ENCODE peak calls at places on chromosomes 4 and X, in seven cellular contexts. K is H9, B is right atrium auricular region, I is mesothelial cell of epicardium, E is ovary, N is transverse colon, D is neural crest cell. V is an unnamed sample.

GRCh38 chr4:185993328-185993973 is 75.5 kb upstream of the TLR3 start:
- DNase-seq in K (no peak), B (no peak), I (no peak), E (no peak), N (no peak), D (no peak), V (no peak)

GRCh38 chr4:59044316-59044715 is 1934.1 kb upstream of the IGFBP7 start:
- DNase-seq in K (no peak), B (no peak), I (no peak), E (no peak), N (no peak), D (no peak), V (no peak)

GRCh38 chr4:186190456-186191265 is 706 bp upstream of the CYP4V2 start:
- DNase-seq in K (peak), B (peak), I (peak), E (no peak), N (peak), D (no peak), V (peak)

GRCh38 chr4:8308856-8309771 is 39.6 kb downstream of the HTRA3 start:
- DNase-seq in K (no peak), B (peak), I (no peak), E (peak), N (no peak), D (no peak), V (peak)

GRCh38 chr4:37241646-37242045 is 2.9 kb upstream of the NWD2 start:
- DNase-seq in K (no peak), B (no peak), I (no peak), E (no peak), N (no peak), D (no peak), V (no peak)

GRCh38 chr4:150664935-150665334 is 83.0 kb downstream of the MAB21L2 start:
- DNase-seq in K (no peak), B (no peak), I (no peak), E (no peak), N (no peak), D (no peak), V (peak)

GRCh38 chr4:156939801-156940200 is 31.8 kb downstream of the PDGFC start:
- DNase-seq in K (no peak), B (no peak), I (no peak), E (no peak), N (no peak), D (no peak), V (peak)

GRCh38 chr4:47551682-47552081 is 66.6 kb downstream of the ATP10D start:
- DNase-seq in K (no peak), B (no peak), I (no peak), E (no peak), N (no peak), D (no peak), V (peak)

GRCh38 chr4:102519925-102520324 is 18.8 kb downstream of the NFKB1 start:
- DNase-seq in K (no peak), B (no peak), I (no peak), E (no peak), N (no peak), D (no peak), V (no peak)

GRCh38 chr4:87853108-87853507 is 20.3 kb downstream of the MEPE start:
- DNase-seq in K (no peak), B (no peak), I (no peak), E (no peak), N (no peak), D (no peak), V (peak)

GRCh38 chr4:72858328-72858727 is 211.2 kb downstream of the COX18 start:
- DNase-seq in K (no peak), B (no peak), I (no peak), E (no peak), N (no peak), D (no peak), V (peak)

GRCh38 chrX:19883878-19884277 is 3.5 kb downstream of the SH3KBP1 start:
- DNase-seq in K (no peak), B (no peak), I (no peak), E (no peak), N (peak), D (no peak), V (no peak)

GRCh38 chr4:52931238-52931637 is 69.1 kb downstream of the RASL11B start:
- DNase-seq in K (no peak), B (no peak), I (no peak), E (no peak), N (no peak), D (no peak), V (no peak)

GRCh38 chr4:21641696-21642095 is 306.9 kb downstream of the KCNIP4 start:
- DNase-seq in K (no peak), B (no peak), I (no peak), E (no peak), N (no peak), D (no peak), V (no peak)

GRCh38 chr4:2251795-2252529 is 9.9 kb downstream of the MXD4 start:
- DNase-seq in K (no peak), B (peak), I (no peak), E (peak), N (peak), D (no peak), V (no peak)

GRCh38 chr4:26821677-26822503 is 38.8 kb upstream of the STIM2 start:
- DNase-seq in K (no peak), B (no peak), I (no peak), E (no peak), N (no peak), D (no peak), V (peak)

GRCh38 chr4:108118505-108118904 is 50.2 kb downstream of the LEF1 start:
- DNase-seq in K (no peak), B (no peak), I (no peak), E (no peak), N (no peak), D (no peak), V (no peak)

GRCh38 chrX:115089419-115089818 is 72.0 kb upstream of the IL13RA2 start:
- DNase-seq in K (no peak), B (no peak), I (no peak), E (no peak), N (no peak), D (no peak), V (no peak)

GRCh38 chr4:71595576-71596108 is 188.2 kb downstream of the GC start:
- DNase-seq in K (no peak), B (no peak), I (no peak), E (no peak), N (no peak), D (no peak), V (peak)

GRCh38 chr4:71602271-71602890 is 181.5 kb downstream of the GC start:
- DNase-seq in K (no peak), B (no peak), I (no peak), E (no peak), N (no peak), D (no peak), V (peak)

GRCh38 chr4:71604785-71605184 is 179.1 kb downstream of the GC start:
- DNase-seq in K (no peak), B (no peak), I (no peak), E (no peak), N (no peak), D (no peak), V (no peak)

GRCh38 chr4:71599588-71599987 is 184.3 kb downstream of the GC start:
- DNase-seq in K (no peak), B (no peak), I (no peak), E (no peak), N (no peak), D (no peak), V (no peak)
- TF ChIP-seq CTCF in K (no peak), B (no peak), I (no peak), E (no peak), N (no peak), D (no peak), V (no peak)

DNA sequence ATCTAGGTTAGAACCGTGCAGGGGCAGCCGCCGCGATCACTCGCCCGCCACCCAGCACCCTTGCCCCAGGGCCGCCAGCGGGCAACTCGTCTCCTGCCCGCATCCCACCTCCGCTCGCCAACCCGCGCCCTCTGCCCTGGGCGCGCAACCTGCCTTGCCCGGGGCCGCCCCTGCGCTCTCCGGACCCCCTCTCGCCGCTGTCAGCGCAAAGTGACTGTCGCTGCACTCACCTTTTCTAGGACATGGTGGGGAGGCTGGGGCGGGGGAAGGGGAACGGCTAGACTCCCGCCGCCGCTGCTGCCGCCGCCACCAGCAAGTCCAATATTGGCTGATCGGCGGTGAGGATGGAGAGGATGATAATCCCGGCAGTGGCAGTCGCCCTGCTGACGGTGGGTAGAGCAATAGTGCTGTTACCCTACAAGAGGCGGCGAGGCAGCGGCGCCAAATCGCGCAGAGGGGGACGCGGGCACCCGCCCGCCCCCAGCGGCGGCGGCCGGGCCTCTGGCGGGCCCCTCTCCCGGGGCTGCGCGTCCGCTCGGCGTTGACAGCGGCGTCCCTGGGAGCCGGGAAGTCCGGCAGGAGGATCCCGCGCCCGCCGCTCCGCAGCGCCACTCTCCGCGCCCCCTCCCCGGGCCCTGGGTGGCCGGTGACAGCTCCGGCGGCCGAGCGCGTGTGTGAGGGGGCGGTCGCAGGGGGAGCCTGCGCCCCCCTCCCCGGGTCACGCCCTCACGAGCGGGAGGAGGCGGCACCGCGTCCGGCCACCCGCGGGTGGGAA is 2.3 kb upstream of the NR3C2 start:
- DNase-seq in K (peak), B (no peak), I (peak), E (peak), N (peak), D (peak), V (no peak)
- TF ChIP-seq CTCF in K (no peak), B (peak), I (no peak), E (no peak), N (no peak), D (no peak), V (no peak)

DNA sequence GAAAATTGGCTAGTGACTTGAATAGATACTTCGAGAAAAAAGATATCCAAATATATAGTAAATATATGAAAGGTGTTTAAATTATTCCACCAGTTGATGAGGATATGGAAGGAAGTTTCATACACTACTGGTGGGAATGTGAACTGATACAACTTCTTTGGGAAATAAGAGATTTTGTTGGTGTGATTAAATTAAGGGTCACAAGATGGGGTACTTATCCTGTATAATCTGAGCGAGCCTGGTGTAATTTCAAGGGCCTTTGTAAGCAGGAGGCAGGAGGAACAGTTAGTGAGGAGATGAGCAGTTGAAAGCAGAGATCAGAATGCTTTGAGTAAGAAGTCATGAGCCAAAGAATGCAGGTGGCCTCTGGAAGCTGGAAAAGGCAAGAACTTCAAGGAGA is 192.2 kb downstream of the KCTD8 start:
- DNase-seq in K (peak), B (no peak), I (no peak), E (no peak), N (no peak), D (no peak), V (peak)
- TF ChIP-seq CTCF in K (peak), B (no peak), I (no peak), E (no peak), N (no peak), D (no peak), V (no peak)

GRCh38 chr4:17770845-17771244 is 10.6 kb downstream of the FAM184B start:
- DNase-seq in K (no peak), B (no peak), I (no peak), E (no peak), N (no peak), D (no peak), V (peak)
- TF ChIP-seq CTCF in K (no peak), B (no peak), I (no peak), E (no peak), N (no peak), D (no peak), V (no peak)

GRCh38 chr4:71524746-71525145 is 185.9 kb downstream of the SLC4A4 start:
- DNase-seq in K (no peak), B (no peak), I (no peak), E (no peak), N (no peak), D (no peak), V (no peak)

GRCh38 chr4:71520850-71521249 is 182.0 kb downstream of the SLC4A4 start:
- DNase-seq in K (no peak), B (no peak), I (no peak), E (no peak), N (no peak), D (no peak), V (no peak)

GRCh38 chr4:71532407-71532806 is 193.6 kb downstream of the SLC4A4 start:
- DNase-seq in K (no peak), B (no peak), I (no peak), E (no peak), N (no peak), D (no peak), V (no peak)

GRCh38 chr4:71526626-71527406 is 188.0 kb downstream of the SLC4A4 start:
- DNase-seq in K (no peak), B (no peak), I (no peak), E (no peak), N (no peak), D (no peak), V (no peak)
- TF ChIP-seq CTCF in K (peak), B (no peak), I (no peak), E (no peak), N (no peak), D (peak), V (peak)

GRCh38 chrX:11143931-11144678 is 33.0 kb downstream of the HCCS start:
- DNase-seq in K (peak), B (peak), I (peak), E (peak), N (peak), D (peak), V (peak)
- TF ChIP-seq CTCF in K (peak), B (peak), I (peak), E (peak), N (peak), D (peak), V (peak)

GRCh38 chrX:109889289-109890006 is 113.5 kb upstream of the TMEM164 start:
- DNase-seq in K (no peak), B (no peak), I (no peak), E (no peak), N (no peak), D (peak), V (peak)
- TF ChIP-seq CTCF in K (peak), B (no peak), I (no peak), E (no peak), N (no peak), D (peak), V (peak)

DNA sequence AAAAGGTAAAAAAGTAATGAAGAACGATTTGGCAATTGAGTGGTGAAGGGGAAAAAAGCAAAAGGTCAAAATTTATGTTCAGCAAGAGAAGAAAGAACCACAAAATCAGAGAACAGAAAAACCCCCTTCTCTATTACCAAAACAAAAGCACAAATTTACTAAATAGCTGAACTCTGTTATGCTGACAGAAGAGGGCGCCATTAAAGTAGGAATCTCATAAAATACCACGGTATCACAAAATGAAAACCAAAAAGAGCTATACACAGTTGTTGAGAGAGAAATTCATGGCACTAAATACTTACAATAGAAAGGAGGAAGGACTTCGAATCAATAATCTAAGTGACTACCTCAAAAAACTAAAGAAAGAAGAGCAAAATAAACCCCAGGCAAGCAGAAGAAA is 69.6 kb upstream of the CXorf66 start:
- DNase-seq in K (no peak), B (no peak), I (no peak), E (no peak), N (no peak), D (no peak), V (no peak)
- TF ChIP-seq CTCF in K (peak), B (no peak), I (peak), E (no peak), N (no peak), D (peak), V (no peak)

GRCh38 chr4:42965326-42965725 is 72.8 kb downstream of the GRXCR1 start:
- DNase-seq in K (no peak), B (no peak), I (no peak), E (no peak), N (no peak), D (no peak), V (no peak)
- TF ChIP-seq CTCF in K (peak), B (peak), I (no peak), E (no peak), N (no peak), D (peak), V (no peak)

GRCh38 chr4:42809419-42810084 is 83.0 kb upstream of the GRXCR1 start:
- DNase-seq in K (no peak), B (no peak), I (no peak), E (no peak), N (no peak), D (no peak), V (no peak)

GRCh38 chr4:42806436-42806835 is 86.1 kb upstream of the GRXCR1 start:
- DNase-seq in K (no peak), B (no peak), I (no peak), E (no peak), N (no peak), D (no peak), V (no peak)
- TF ChIP-seq CTCF in K (no peak), B (no peak), I (no peak), E (no peak), N (no peak), D (no peak), V (no peak)